ENCODE peak calls at places on chromosomes 16 and 17, in four cellular contexts. One of them, this sample, is unnamed.

GRCh38 chr17:60138769-60139437 is 10.9 kb upstream of the CA4 start:
- DNase-seq in CD8-positive, alpha-beta memory T cell: no peak
- DNase-seq in effector memory CD4-positive, alpha-beta T cell: no peak
- DNase-seq in dorsolateral prefrontal cortex: peak; percentile 29
- DNase-seq in this sample: no peak

GRCh38 chr17:59002126-59002525 is 104.6 kb downstream of the TRIM37 start:
- DNase-seq in dorsolateral prefrontal cortex: no peak
- DNase-seq in effector memory CD4-positive, alpha-beta T cell: no peak
- DNase-seq in CD8-positive, alpha-beta memory T cell: no peak
- DNase-seq in this sample: no peak

GRCh38 chr16:6122401-6122800 is 1024.8 kb upstream of the EEF2KMT start:
- DNase-seq in effector memory CD4-positive, alpha-beta T cell: no peak
- DNase-seq in CD8-positive, alpha-beta memory T cell: no peak
- DNase-seq in dorsolateral prefrontal cortex: no peak
- DNase-seq in this sample: no peak

GRCh38 chr17:32310927-32311568 is 30.9 kb downstream of the C17orf75 start:
- DNase-seq in effector memory CD4-positive, alpha-beta T cell: no peak
- DNase-seq in dorsolateral prefrontal cortex: no peak
- DNase-seq in CD8-positive, alpha-beta memory T cell: no peak
- DNase-seq in this sample: no peak

GRCh38 chr16:28063611-28064061 is at the start of gene GSG1L:
- DNase-seq in dorsolateral prefrontal cortex: no peak
- DNase-seq in effector memory CD4-positive, alpha-beta T cell: no peak
- DNase-seq in CD8-positive, alpha-beta memory T cell: no peak
- DNase-seq in this sample: no peak

GRCh38 chr16:77599793-77600415 is 122.4 kb upstream of the NUDT7 start:
- DNase-seq in CD8-positive, alpha-beta memory T cell: no peak
- DNase-seq in dorsolateral prefrontal cortex: no peak
- DNase-seq in effector memory CD4-positive, alpha-beta T cell: no peak
- DNase-seq in this sample: no peak

GRCh38 chr17:32161029-32161428 is 18.7 kb downstream of the RHOT1 start:
- DNase-seq in CD8-positive, alpha-beta memory T cell: no peak
- DNase-seq in dorsolateral prefrontal cortex: no peak
- DNase-seq in effector memory CD4-positive, alpha-beta T cell: no peak
- DNase-seq in this sample: no peak

GRCh38 chr16:68022278-68022727 is 729 bp downstream of the DDX28 start:
- DNase-seq in CD8-positive, alpha-beta memory T cell: no peak
- DNase-seq in effector memory CD4-positive, alpha-beta T cell: no peak
- DNase-seq in dorsolateral prefrontal cortex: no peak
- DNase-seq in this sample: no peak

GRCh38 chr17:50521517-50521916 is 11.0 kb upstream of the EPN3 start:
- DNase-seq in dorsolateral prefrontal cortex: no peak
- DNase-seq in effector memory CD4-positive, alpha-beta T cell: no peak
- DNase-seq in CD8-positive, alpha-beta memory T cell: no peak
- DNase-seq in this sample: no peak

GRCh38 chr17:2309338-2310143 is 5.8 kb downstream of the SRR start:
- DNase-seq in CD8-positive, alpha-beta memory T cell: no peak
- DNase-seq in effector memory CD4-positive, alpha-beta T cell: no peak
- DNase-seq in dorsolateral prefrontal cortex: no peak
- DNase-seq in this sample: no peak

GRCh38 chr17:62653831-62654829 is 26.7 kb downstream of the MRC2 start:
- DNase-seq in dorsolateral prefrontal cortex: no peak
- DNase-seq in effector memory CD4-positive, alpha-beta T cell: no peak
- DNase-seq in CD8-positive, alpha-beta memory T cell: no peak
- DNase-seq in this sample: peak; percentile 56

GRCh38 chr17:45260204-45260783 is 1.6 kb downstream of the SPATA32 start:
- DNase-seq in CD8-positive, alpha-beta memory T cell: no peak
- DNase-seq in dorsolateral prefrontal cortex: no peak
- DNase-seq in effector memory CD4-positive, alpha-beta T cell: no peak
- DNase-seq in this sample: no peak

GRCh38 chr16:30670072-30670824 is 12.0 kb downstream of the FBRS start:
- DNase-seq in effector memory CD4-positive, alpha-beta T cell: no peak
- DNase-seq in dorsolateral prefrontal cortex: no peak
- DNase-seq in CD8-positive, alpha-beta memory T cell: no peak
- DNase-seq in this sample: no peak

DNA sequence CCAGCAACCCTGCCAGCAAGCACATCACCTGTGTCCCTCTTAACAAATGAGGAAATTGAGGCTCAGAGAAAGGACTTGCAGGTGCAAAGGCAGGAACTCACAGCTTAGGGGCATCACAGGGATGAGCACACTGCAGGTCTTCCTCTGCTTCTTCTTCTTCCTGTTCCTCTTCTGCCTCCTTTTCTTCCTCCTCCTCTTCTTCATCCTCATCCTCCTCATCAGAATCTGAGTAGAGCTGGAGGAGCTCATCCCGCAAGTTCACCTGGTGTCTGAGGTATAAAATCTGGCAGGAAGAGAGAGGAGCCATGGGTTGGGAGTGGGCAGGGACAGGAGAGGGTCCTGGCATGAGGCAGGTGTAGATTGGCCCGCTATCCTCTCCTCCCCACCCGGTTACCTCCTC is 2.6 kb downstream of the HAP1 start:
- DNase-seq in dorsolateral prefrontal cortex: no peak
- DNase-seq in effector memory CD4-positive, alpha-beta T cell: no peak
- DNase-seq in CD8-positive, alpha-beta memory T cell: no peak
- DNase-seq in this sample: no peak
- H3K27me3 ChIP-seq in dorsolateral prefrontal cortex: peaks cover 15% of the 10 kb centered on the region
- H3K27me3 ChIP-seq in effector memory CD4-positive, alpha-beta T cell: peaks cover 21% of the 10 kb centered on the region
- H3K27me3 ChIP-seq in CD8-positive, alpha-beta memory T cell: peaks cover 18% of the 10 kb centered on the region
- H3K27me3 ChIP-seq in this sample: no peaks in the 10 kb centered on the region

DNA sequence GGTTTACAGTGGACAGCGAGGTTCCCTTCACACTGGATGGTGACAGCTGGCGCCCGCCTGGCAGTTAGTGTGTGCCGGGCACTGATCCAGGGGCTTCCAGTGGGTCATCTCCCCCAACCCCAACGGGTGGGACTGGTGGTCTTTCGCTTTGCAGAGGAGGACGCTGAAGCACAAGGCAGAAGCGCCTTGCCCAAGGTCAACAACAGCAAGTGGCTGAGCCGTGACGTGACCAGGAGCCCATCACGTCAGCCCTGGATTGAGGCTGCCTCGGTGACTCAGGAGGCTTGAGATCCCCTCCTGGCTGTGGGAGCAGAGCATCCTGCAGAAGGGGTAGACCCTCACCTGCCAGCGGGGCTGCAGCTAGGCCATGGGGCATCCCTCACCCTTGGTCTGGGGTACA is 215.3 kb downstream of the RBFOX3 start:
- DNase-seq in dorsolateral prefrontal cortex: no peak
- DNase-seq in CD8-positive, alpha-beta memory T cell: no peak
- DNase-seq in effector memory CD4-positive, alpha-beta T cell: no peak
- DNase-seq in this sample: no peak
- H3K27me3 ChIP-seq in dorsolateral prefrontal cortex: peaks cover 2% of the 10 kb centered on the region
- H3K27me3 ChIP-seq in CD8-positive, alpha-beta memory T cell: peaks cover 34% of the 10 kb centered on the region
- H3K27me3 ChIP-seq in effector memory CD4-positive, alpha-beta T cell: peaks cover 21% of the 10 kb centered on the region
- H3K27me3 ChIP-seq in this sample: no peaks in the 10 kb centered on the region

DNA sequence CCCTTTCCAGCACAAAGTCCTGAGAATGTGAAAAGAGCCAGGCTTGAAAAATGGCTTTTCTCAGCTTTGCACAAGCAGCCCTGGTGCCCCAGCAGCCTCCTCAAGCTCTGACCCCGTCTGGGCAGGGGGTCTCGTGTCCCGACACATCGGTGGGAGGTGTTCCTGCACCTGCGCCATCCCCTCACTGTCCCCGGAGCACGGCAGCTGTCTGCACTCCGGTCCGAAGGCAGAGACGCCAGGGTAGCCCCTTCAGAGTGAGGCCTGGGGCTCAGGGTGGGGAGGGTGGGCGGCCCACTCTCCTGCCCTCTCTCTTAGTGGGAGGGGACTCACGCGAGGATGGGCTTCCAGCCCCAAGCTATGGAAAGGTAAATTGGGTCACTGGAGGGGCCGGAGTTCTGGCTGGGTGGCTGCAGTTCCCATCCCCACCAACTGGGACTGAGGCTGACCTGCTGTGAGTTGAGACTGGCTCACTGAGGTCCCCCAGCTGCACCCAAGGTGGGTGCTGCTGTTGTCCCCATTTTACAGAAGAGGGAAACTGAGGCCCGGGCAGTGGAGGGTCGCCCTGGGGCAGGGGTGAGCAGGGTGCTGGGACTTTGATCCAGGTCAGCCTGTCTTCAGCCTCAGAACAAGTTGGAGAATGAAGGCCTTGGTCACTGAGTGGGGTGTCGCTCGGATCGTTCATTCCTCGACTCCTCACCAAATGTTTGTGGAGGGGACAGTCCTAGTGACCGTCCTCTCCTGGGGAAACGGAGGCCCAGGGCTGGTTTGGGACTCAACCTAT is 2.3 kb upstream of the BAIAP3 start:
- DNase-seq in dorsolateral prefrontal cortex: no peak
- DNase-seq in CD8-positive, alpha-beta memory T cell: no peak
- DNase-seq in effector memory CD4-positive, alpha-beta T cell: no peak
- DNase-seq in this sample: no peak
- H3K27me3 ChIP-seq in dorsolateral prefrontal cortex: peaks cover 31% of the 10 kb centered on the region
- H3K27me3 ChIP-seq in CD8-positive, alpha-beta memory T cell: peaks cover 25% of the 10 kb centered on the region
- H3K27me3 ChIP-seq in effector memory CD4-positive, alpha-beta T cell: peaks cover 23% of the 10 kb centered on the region
- H3K27me3 ChIP-seq in this sample: no peaks in the 10 kb centered on the region

GRCh38 chr17:77827039-77827438 is 131.5 kb upstream of the TNRC6C start:
- DNase-seq in effector memory CD4-positive, alpha-beta T cell: no peak
- DNase-seq in CD8-positive, alpha-beta memory T cell: no peak
- DNase-seq in dorsolateral prefrontal cortex: no peak
- DNase-seq in this sample: no peak
- H3K27me3 ChIP-seq in effector memory CD4-positive, alpha-beta T cell: no peaks in the 10 kb centered on the region
- H3K27me3 ChIP-seq in CD8-positive, alpha-beta memory T cell: peaks cover 5% of the 10 kb centered on the region
- H3K27me3 ChIP-seq in dorsolateral prefrontal cortex: no peaks in the 10 kb centered on the region
- H3K27me3 ChIP-seq in this sample: no peaks in the 10 kb centered on the region

GRCh38 chr16:80447263-80447662 is 93.5 kb upstream of the DYNLRB2 start:
- DNase-seq in effector memory CD4-positive, alpha-beta T cell: no peak
- DNase-seq in CD8-positive, alpha-beta memory T cell: no peak
- DNase-seq in dorsolateral prefrontal cortex: no peak
- DNase-seq in this sample: no peak
- H3K27me3 ChIP-seq in effector memory CD4-positive, alpha-beta T cell: no peaks in the 10 kb centered on the region
- H3K27me3 ChIP-seq in CD8-positive, alpha-beta memory T cell: no peaks in the 10 kb centered on the region
- H3K27me3 ChIP-seq in dorsolateral prefrontal cortex: no peaks in the 10 kb centered on the region
- H3K27me3 ChIP-seq in this sample: no peaks in the 10 kb centered on the region

GRCh38 chr16:86498661-86499493 is 11.4 kb upstream of the FOXF1 start:
- DNase-seq in CD8-positive, alpha-beta memory T cell: no peak
- DNase-seq in dorsolateral prefrontal cortex: no peak
- DNase-seq in effector memory CD4-positive, alpha-beta T cell: no peak
- DNase-seq in this sample: no peak

GRCh38 chr16:86499889-86500707 is 10.2 kb upstream of the FOXF1 start:
- DNase-seq in CD8-positive, alpha-beta memory T cell: no peak
- DNase-seq in effector memory CD4-positive, alpha-beta T cell: no peak
- DNase-seq in dorsolateral prefrontal cortex: no peak
- DNase-seq in this sample: no peak

GRCh38 chr16:86502856-86503748 is 7.2 kb upstream of the FOXF1 start:
- DNase-seq in CD8-positive, alpha-beta memory T cell: no peak
- DNase-seq in effector memory CD4-positive, alpha-beta T cell: no peak
- DNase-seq in dorsolateral prefrontal cortex: no peak
- DNase-seq in this sample: no peak

GRCh38 chr16:86501989-86502855 is 8.1 kb upstream of the FOXF1 start:
- DNase-seq in dorsolateral prefrontal cortex: no peak
- DNase-seq in CD8-positive, alpha-beta memory T cell: no peak
- DNase-seq in effector memory CD4-positive, alpha-beta T cell: no peak
- DNase-seq in this sample: no peak

DNA sequence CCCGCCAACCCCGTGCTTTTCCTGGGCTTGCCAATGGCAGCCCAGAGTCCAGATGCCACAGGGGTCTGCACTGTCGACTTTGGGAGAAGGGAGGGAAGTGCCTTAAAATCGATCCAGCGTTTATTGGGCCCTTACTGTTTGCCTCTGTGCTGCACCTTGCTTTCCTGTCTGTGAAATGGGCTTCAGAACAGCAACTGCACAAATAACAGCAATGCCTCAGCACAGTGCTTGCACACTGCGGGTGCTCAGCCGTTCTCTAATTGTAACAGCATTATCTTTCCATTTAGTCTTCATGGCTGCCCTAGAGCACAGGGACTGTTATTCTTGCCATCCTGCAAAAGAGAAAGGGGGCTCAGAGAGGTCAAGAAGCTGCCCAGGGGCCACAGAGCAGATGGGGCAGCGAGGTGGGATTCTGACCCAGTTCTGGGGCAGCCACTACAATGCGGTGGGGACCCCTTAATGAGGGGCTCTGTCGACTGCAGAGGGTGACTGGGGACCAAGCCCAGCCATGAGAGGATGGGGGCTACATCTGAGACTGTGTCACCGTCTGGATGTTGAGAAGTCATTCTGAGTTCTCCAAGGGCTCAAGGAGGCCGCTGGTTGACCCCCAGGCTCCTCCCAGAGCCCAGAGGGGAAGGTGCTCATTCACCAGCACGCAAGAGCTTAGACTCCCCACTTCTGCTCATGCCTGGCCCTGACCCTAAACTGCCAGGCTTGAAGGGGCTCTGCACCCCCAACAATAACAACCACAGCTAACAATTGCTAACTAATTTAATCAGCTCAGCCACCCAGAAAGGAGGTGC is 9.4 kb upstream of the FOXF1 start:
- DNase-seq in effector memory CD4-positive, alpha-beta T cell: no peak
- DNase-seq in CD8-positive, alpha-beta memory T cell: no peak
- DNase-seq in dorsolateral prefrontal cortex: no peak
- DNase-seq in this sample: no peak
- H3K27me3 ChIP-seq in effector memory CD4-positive, alpha-beta T cell: peaks cover 54% of the 10 kb centered on the region
- H3K27me3 ChIP-seq in CD8-positive, alpha-beta memory T cell: peaks cover 27% of the 10 kb centered on the region
- H3K27me3 ChIP-seq in dorsolateral prefrontal cortex: peaks cover 97% of the 10 kb centered on the region
- H3K27me3 ChIP-seq in this sample: no peaks in the 10 kb centered on the region

DNA sequence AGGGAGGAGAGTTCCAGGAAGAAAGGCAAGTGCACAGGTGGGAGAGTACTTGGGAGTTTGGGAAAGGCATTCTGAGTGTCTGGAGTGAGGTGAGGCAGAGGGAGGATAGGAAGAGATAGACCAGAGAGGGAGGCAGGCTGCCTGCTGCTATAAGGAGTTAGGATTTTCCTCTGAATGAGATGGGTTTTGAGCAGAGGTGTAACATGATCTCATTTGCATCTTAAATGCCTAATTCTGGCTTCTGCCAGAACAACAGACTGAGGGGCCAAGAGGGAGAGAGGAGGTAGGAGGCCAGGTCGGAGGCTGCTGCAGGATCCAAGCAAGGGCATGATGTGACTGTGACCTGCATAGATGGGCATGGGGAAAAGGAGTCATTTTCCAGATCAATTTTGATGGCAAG is 31.5 kb upstream of the IRX6 start:
- DNase-seq in CD8-positive, alpha-beta memory T cell: no peak
- DNase-seq in dorsolateral prefrontal cortex: no peak
- DNase-seq in effector memory CD4-positive, alpha-beta T cell: no peak
- DNase-seq in this sample: no peak
- H3K27me3 ChIP-seq in CD8-positive, alpha-beta memory T cell: no peaks in the 10 kb centered on the region
- H3K27me3 ChIP-seq in dorsolateral prefrontal cortex: no peaks in the 10 kb centered on the region
- H3K27me3 ChIP-seq in effector memory CD4-positive, alpha-beta T cell: no peaks in the 10 kb centered on the region
- H3K27me3 ChIP-seq in this sample: no peaks in the 10 kb centered on the region

GRCh38 chr16:85579883-85580607 is 33.1 kb upstream of the GSE1 start:
- DNase-seq in dorsolateral prefrontal cortex: no peak
- DNase-seq in CD8-positive, alpha-beta memory T cell: no peak
- DNase-seq in effector memory CD4-positive, alpha-beta T cell: no peak
- DNase-seq in this sample: no peak

GRCh38 chr16:85578599-85578948 is 34.5 kb upstream of the GSE1 start:
- DNase-seq in CD8-positive, alpha-beta memory T cell: no peak
- DNase-seq in effector memory CD4-positive, alpha-beta T cell: no peak
- DNase-seq in dorsolateral prefrontal cortex: no peak
- DNase-seq in this sample: no peak

GRCh38 chr16:85579199-85579598 is 33.9 kb upstream of the GSE1 start:
- DNase-seq in effector memory CD4-positive, alpha-beta T cell: no peak
- DNase-seq in CD8-positive, alpha-beta memory T cell: no peak
- DNase-seq in dorsolateral prefrontal cortex: no peak
- DNase-seq in this sample: no peak

GRCh38 chr16:85576944-85577343 is 36.2 kb upstream of the GSE1 start:
- DNase-seq in effector memory CD4-positive, alpha-beta T cell: no peak
- DNase-seq in dorsolateral prefrontal cortex: no peak
- DNase-seq in CD8-positive, alpha-beta memory T cell: no peak
- DNase-seq in this sample: no peak

GRCh38 chr16:85577899-85578598 is 35.1 kb upstream of the GSE1 start:
- DNase-seq in dorsolateral prefrontal cortex: no peak
- DNase-seq in CD8-positive, alpha-beta memory T cell: no peak
- DNase-seq in effector memory CD4-positive, alpha-beta T cell: no peak
- DNase-seq in this sample: no peak
- H3K27me3 ChIP-seq in dorsolateral prefrontal cortex: peaks cover 8% of the 10 kb centered on the region
- H3K27me3 ChIP-seq in CD8-positive, alpha-beta memory T cell: no peaks in the 10 kb centered on the region
- H3K27me3 ChIP-seq in effector memory CD4-positive, alpha-beta T cell: no peaks in the 10 kb centered on the region
- H3K27me3 ChIP-seq in this sample: no peaks in the 10 kb centered on the region

This sample was measured in lung.